ENCODE peak calls at places on chromosomes 7 and 10, in nine cellular contexts. C is ascending aorta; P is cardiac fibroblast; Z is CD8-positive, alpha-beta T cell; L is glutamatergic neuron; X is right lobe of liver; T is heart left ventricle; M is endodermal cell; D is tibial nerve. U is an unnamed sample.

GRCh38 chr10:112678581-112678980 is 231.6 kb downstream of the VTI1A start:
- DNase-seq in C (no peak), P (no peak), Z (no peak), L (no peak), X (no peak), T (no peak), M (no peak), D (no peak), U (no peak)

GRCh38 chr10:124741281-124741921 is 2.8 kb downstream of the FAM53B start:
- DNase-seq in C (no peak), P (peak), Z (peak), L (peak), X (peak), T (peak), M (peak), D (peak), U (no peak)

GRCh38 chr7:29893351-29894005 is 87.2 kb downstream of the WIPF3 start:
- DNase-seq in C (no peak), P (no peak), Z (no peak), L (no peak), X (no peak), T (no peak), M (no peak), D (no peak), U (no peak)

GRCh38 chr7:88184848-88185304 is 35.0 kb downstream of the SRI start:
- DNase-seq in C (no peak), P (peak), Z (no peak), L (no peak), X (no peak), T (no peak), M (no peak), D (no peak), U (no peak)

GRCh38 chr10:69802424-69803161 is 887 bp downstream of the COL13A1 start:
- DNase-seq in C (no peak), P (peak), Z (no peak), L (peak), X (no peak), T (peak), M (peak), D (no peak), U (no peak)

GRCh38 chr7:138684360-138684759 is 16.8 kb downstream of the SVOPL start:
- DNase-seq in C (no peak), P (no peak), Z (no peak), L (no peak), X (no peak), T (no peak), M (no peak), D (no peak), U (no peak)

GRCh38 chr7:116544488-116544887 is 19.7 kb downstream of the CAV1 start:
- DNase-seq in C (no peak), P (no peak), Z (no peak), L (no peak), X (no peak), T (no peak), M (no peak), D (no peak), U (no peak)

GRCh38 chr10:119928411-119928810 is 35.9 kb downstream of the SEC23IP start:
- DNase-seq in C (no peak), P (no peak), Z (no peak), L (no peak), X (no peak), T (no peak), M (no peak), D (no peak), U (no peak)

GRCh38 chr7:94394399-94395140 is at the start of gene COL1A2:
- DNase-seq in C (peak), P (peak), Z (peak), L (peak), X (peak), T (peak), M (peak), D (peak), U (peak)

GRCh38 chr7:95630702-95631458 is 34.6 kb upstream of the PDK4 start:
- DNase-seq in C (no peak), P (peak), Z (no peak), L (no peak), X (no peak), T (no peak), M (no peak), D (no peak), U (no peak)

GRCh38 chr7:95623788-95624187 is 27.5 kb upstream of the PDK4 start:
- DNase-seq in C (no peak), P (no peak), Z (no peak), L (no peak), X (no peak), T (no peak), M (no peak), D (no peak), U (no peak)

GRCh38 chr7:95631545-95631944 is 35.2 kb upstream of the PDK4 start:
- DNase-seq in C (no peak), P (no peak), Z (no peak), L (no peak), X (no peak), T (no peak), M (no peak), D (no peak), U (no peak)

GRCh38 chr7:95632609-95633008 is 36.3 kb upstream of the PDK4 start:
- DNase-seq in C (no peak), P (peak), Z (no peak), L (no peak), X (no peak), T (no peak), M (no peak), D (no peak), U (no peak)

DNA sequence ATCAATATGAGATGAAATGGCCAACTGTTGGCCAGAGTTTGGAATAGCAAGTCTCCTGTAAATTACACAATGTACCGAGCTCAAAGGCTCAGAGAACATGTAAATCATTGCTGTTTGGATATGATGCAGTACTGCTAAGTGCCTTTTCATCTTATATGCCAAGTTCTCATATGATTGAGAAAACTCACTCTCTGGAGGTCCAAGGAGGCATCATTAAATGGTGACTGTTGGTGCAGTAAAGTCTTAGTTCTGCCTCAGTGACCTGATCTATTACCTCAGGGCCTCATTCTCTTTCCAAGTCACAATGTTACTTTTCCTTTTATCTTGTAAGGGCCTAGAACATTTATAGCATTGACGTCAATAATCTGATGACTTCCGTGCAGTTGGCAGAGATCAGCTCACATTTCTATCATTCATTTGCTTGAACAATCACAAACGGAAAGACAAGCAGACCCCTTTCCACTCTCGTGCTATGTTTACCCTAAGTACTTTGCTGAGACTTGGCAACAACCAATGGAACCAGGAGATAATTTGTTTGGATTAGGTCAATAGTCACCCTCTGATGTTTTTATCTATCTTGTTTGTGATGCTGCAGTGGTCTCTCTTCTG is 32.6 kb upstream of the PDK4 start:
- DNase-seq in C (no peak), P (peak), Z (no peak), L (no peak), X (no peak), T (no peak), M (no peak), D (no peak), U (no peak)
- TF ChIP-seq CTCF in C (no peak), P (no peak), Z (no peak), L (no peak), X (no peak), T (no peak), M (no peak), D (no peak), U (no peak)

DNA sequence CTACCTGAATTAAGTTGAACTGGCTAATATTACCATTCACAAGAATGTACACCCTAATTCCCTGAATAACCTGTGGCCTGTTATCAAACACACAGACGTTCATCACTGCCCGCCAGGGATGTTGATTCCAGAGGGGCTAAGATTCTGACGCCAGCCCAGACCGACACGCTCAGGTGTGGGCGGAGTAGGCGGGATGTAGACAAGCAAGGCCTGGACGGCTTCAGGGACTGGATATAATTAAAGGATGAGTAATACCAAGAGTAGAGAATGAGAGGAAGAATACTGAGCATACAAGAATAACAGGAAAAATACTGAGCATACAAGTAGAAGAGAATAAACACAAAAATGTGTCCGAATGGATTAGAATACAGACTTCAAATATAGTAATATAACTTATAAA is 29.0 kb downstream of the CUBN start:
- DNase-seq in C (no peak), P (no peak), Z (no peak), L (no peak), X (no peak), T (no peak), M (no peak), D (no peak), U (no peak)
- TF ChIP-seq CTCF in C (no peak), P (no peak), Z (no peak), L (no peak), X (no peak), T (no peak), M (no peak), D (no peak), U (no peak)

GRCh38 chr7:80680159-80680903 is 41.9 kb downstream of the CD36 start:
- DNase-seq in C (no peak), P (no peak), Z (no peak), L (no peak), X (no peak), T (no peak), M (no peak), D (no peak), U (no peak)

GRCh38 chr7:80677629-80678028 is 39.2 kb downstream of the CD36 start:
- DNase-seq in C (no peak), P (no peak), Z (no peak), L (no peak), X (no peak), T (no peak), M (no peak), D (no peak), U (no peak)

GRCh38 chr7:80682744-80683143 is 44.3 kb downstream of the CD36 start:
- DNase-seq in C (no peak), P (no peak), Z (no peak), L (no peak), X (no peak), T (no peak), M (no peak), D (no peak), U (no peak)

GRCh38 chr7:80678703-80679102 is 40.3 kb downstream of the CD36 start:
- DNase-seq in C (no peak), P (no peak), Z (no peak), L (no peak), X (no peak), T (no peak), M (no peak), D (no peak), U (no peak)

DNA sequence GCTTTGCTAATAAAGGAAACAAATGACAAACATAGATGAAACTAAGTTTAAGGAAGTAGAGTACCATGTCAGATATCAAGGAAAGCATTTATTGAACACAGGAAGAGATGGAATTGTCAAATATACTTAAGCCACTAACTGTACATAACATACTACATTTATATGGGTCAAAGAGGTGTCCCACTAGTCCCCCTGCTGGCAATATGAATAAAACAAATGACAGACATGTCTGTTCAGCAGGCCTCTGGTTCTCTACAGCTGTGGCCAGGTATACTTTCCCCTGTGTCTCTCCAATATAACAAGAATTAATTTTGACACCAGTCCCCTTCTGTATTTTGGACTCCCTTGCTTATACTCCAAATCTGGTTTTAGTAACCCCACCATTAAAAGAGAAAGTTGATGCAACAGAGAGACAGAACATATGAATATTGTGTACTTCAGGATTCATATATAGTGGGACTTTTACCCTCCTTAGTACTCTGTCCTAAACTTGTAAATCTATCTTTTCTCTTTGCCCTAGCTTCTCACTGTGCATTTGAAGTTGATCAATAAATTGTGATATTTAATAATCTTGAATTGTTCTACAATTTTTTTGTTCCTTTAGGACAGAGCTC is 42.9 kb downstream of the CD36 start:
- DNase-seq in C (no peak), P (peak), Z (no peak), L (no peak), X (no peak), T (no peak), M (no peak), D (no peak), U (peak)
- TF ChIP-seq CTCF in C (no peak), P (peak), Z (no peak), L (peak), X (peak), T (peak), M (peak), D (no peak), U (peak)

GRCh38 chr7:143494622-143495021 is 16.9 kb downstream of the TAS2R41 start:
- DNase-seq in C (no peak), P (peak), Z (no peak), L (no peak), X (no peak), T (no peak), M (no peak), D (no peak), U (no peak)
- TF ChIP-seq CTCF in C (no peak), P (peak), Z (no peak), L (peak), X (no peak), T (no peak), M (peak), D (no peak), U (no peak)

DNA sequence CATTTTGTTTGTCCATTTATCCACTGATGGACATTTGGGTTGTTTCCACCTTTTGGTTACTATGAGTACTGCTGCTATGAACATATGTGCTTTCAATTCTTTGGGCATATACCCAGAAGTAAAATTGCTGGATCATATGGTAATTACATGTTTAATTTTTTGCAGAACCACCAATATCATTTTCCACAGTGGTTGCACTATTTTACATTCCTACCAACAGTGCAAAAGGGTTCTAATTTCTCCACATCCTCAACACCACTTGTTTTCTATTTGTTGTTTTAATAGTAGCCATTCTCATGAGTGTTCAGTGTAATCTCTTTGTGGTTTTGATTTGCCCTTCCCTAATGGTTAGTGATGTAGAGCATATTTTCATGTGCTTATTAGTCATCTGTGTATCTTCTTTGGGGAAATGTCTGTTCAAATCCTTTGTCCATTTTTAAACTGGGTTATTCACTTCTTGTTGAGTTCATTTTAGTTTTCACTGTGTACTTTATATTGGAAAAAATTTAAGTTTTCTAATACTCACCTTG is 101.9 kb downstream of the HIBADH start:
- DNase-seq in C (no peak), P (peak), Z (no peak), L (no peak), X (no peak), T (no peak), M (no peak), D (no peak), U (peak)
- TF ChIP-seq CTCF in C (no peak), P (peak), Z (no peak), L (peak), X (no peak), T (no peak), M (peak), D (no peak), U (peak)

GRCh38 chr10:11318812-11319598 is 292.4 kb downstream of the USP6NL start:
- DNase-seq in C (no peak), P (no peak), Z (no peak), L (no peak), X (no peak), T (no peak), M (no peak), D (no peak), U (no peak)
- TF ChIP-seq CTCF in C (no peak), P (no peak), Z (no peak), L (no peak), X (no peak), T (no peak), M (peak), D (no peak), U (no peak)

DNA sequence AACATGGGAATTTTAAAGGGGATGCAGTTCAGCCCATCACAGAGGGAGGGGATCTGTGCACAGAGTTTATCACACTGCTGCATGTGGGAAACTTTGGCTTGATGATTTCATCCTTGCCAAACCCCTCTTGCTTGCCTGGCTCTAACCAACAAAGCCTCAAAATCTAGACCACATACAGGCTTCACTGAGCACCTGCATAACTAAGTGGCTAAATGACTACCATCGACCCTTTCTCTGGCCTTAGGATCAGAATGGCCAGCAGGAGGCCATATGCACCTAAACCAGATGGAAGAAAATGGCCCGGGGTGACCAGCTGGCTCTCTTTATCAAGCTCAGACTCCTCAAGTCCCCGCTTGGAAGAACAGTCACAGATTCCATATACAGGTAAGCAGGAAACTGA is 15.6 kb upstream of the ZNF25 start:
- DNase-seq in C (no peak), P (no peak), Z (no peak), L (no peak), X (no peak), T (no peak), M (no peak), D (no peak), U (no peak)
- TF ChIP-seq CTCF in C (no peak), P (no peak), Z (no peak), L (no peak), X (no peak), T (no peak), M (no peak), D (no peak), U (no peak)

GRCh38 chr10:28681928-28682750 is 4.8 kb downstream of the BAMBI start:
- DNase-seq in C (no peak), P (no peak), Z (no peak), L (no peak), X (no peak), T (no peak), M (no peak), D (no peak), U (no peak)

GRCh38 chr10:28677889-28678686 is 767 bp downstream of the BAMBI start:
- DNase-seq in C (no peak), P (no peak), Z (no peak), L (peak), X (peak), T (peak), M (peak), D (no peak), U (no peak)

GRCh38 chr10:28678687-28679457 is 1.6 kb downstream of the BAMBI start:
- DNase-seq in C (no peak), P (no peak), Z (no peak), L (no peak), X (no peak), T (no peak), M (no peak), D (no peak), U (no peak)

GRCh38 chr10:28681345-28681763 is 4.0 kb downstream of the BAMBI start:
- DNase-seq in C (no peak), P (no peak), Z (no peak), L (no peak), X (no peak), T (peak), M (no peak), D (no peak), U (no peak)

DNA sequence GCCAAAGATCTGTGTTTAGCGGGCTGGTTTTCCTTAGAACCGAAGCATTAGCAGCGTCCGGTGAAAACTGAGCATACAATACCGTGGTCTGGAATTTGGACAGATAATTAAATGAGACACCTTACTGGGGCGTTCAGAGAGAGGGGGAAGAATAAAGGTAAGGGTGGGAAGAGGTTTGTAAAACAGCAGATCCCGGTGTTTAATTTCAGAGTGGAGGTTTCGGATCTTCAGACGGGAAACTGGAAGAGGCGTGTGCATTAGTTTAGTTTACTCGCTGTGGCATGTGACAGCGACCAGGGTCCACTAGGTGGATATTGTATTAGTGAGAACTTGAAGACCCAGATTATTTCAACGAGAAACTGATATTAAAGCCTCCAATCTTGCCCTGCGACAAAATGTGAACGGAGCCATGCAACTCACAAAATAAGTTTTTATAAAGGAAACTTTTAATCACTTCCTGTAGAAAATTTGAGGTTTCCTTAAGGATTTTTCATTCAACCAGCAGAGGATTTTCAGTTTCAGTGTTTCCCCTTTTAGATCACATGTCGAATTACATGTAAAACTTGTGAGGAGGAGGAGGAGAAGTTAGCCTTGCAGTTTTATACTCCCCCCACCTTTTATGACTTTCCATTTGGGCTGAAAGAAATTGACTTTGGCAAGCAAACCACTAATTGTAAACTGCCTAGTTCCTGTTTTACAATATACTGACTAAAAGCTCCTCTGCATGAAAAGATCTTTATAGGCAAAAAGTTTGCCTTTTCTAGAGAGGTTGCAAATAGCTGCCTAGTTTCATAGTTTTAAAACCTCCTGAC is 2.8 kb downstream of the BAMBI start:
- DNase-seq in C (no peak), P (no peak), Z (no peak), L (no peak), X (peak), T (no peak), M (no peak), D (no peak), U (no peak)
- TF ChIP-seq CTCF in C (no peak), P (peak), Z (no peak), L (peak), X (peak), T (no peak), M (peak), D (peak), U (no peak)